ENCODE peak calls at places on chromosomes 5 and 9, in seven cellular contexts. X is HepG2, B is HCT116, M is GM12878, R is spleen, K is breast epithelium, Z is sigmoid colon. Q is an unnamed sample.

GRCh38 chr5:14261856-14262611 is 118.9 kb downstream of the TRIO start:
- DNase-seq in X (no peak), B (no peak), M (no peak), R (no peak), K (no peak), Z (no peak), Q (no peak)

GRCh38 chr5:159550951-159551350 is 220.7 kb upstream of the IL12B start:
- DNase-seq in X (no peak), B (no peak), M (no peak), R (no peak), K (no peak), Z (no peak), Q (no peak)

GRCh38 chr5:90434116-90434714 is 24.7 kb upstream of the CETN3 start:
- DNase-seq in X (peak; percentile 39), B (peak; percentile 31), M (no peak), R (no peak), K (no peak), Z (no peak), Q (peak; percentile 15)

GRCh38 chr9:68447611-68448010 is 91.2 kb downstream of the PGM5 start:
- DNase-seq in X (no peak), B (no peak), M (no peak), R (no peak), K (no peak), Z (no peak), Q (no peak)

GRCh38 chr5:125134216-125135081 is 388.0 kb upstream of the ZNF608 start:
- DNase-seq in X (no peak), B (peak; percentile 15), M (no peak), R (no peak), K (no peak), Z (no peak), Q (no peak)

GRCh38 chr5:77866198-77866597 is 90.1 kb upstream of the TBCA start:
- DNase-seq in X (no peak), B (no peak), M (no peak), R (no peak), K (no peak), Z (no peak), Q (no peak)

GRCh38 chr5:29897916-29898315 is 1295.6 kb upstream of the CDH6 start:
- DNase-seq in X (no peak), B (no peak), M (no peak), R (no peak), K (no peak), Z (no peak), Q (no peak)

GRCh38 chr5:160030631-160031377 is 21.9 kb downstream of the TTC1 start:
- DNase-seq in X (no peak), B (no peak), M (no peak), R (no peak), K (no peak), Z (no peak), Q (no peak)

GRCh38 chr9:98867434-98868168 is 60.1 kb downstream of the GALNT12 start:
- DNase-seq in X (no peak), B (no peak), M (no peak), R (no peak), K (peak; percentile 52), Z (peak; percentile 93), Q (no peak)

GRCh38 chr9:113590991-113591898 is 127.7 kb downstream of the RGS3 start:
- DNase-seq in X (peak; percentile 59), B (no peak), M (no peak), R (peak; percentile 90), K (peak; percentile 86), Z (peak; percentile 90), Q (peak; percentile 75)

GRCh38 chr5:172909931-172910502 is 49.2 kb upstream of the RPL26L1 start:
- DNase-seq in X (no peak), B (no peak), M (no peak), R (no peak), K (no peak), Z (peak; percentile 83), Q (no peak)

GRCh38 chr9:20603524-20604268 is 18.6 kb downstream of the MLLT3 start:
- DNase-seq in X (no peak), B (no peak), M (no peak), R (no peak), K (no peak), Z (no peak), Q (no peak)

GRCh38 chr9:132989414-132989996 is 11.0 kb downstream of the GFI1B start:
- DNase-seq in X (no peak), B (no peak), M (no peak), R (no peak), K (no peak), Z (no peak), Q (no peak)

GRCh38 chr5:135055385-135055784 is 21.4 kb upstream of the PITX1 start:
- DNase-seq in X (no peak), B (no peak), M (no peak), R (no peak), K (no peak), Z (no peak), Q (no peak)

GRCh38 chr9:79571309-79572031 is at the start of gene TLE4:
- DNase-seq in X (peak; percentile 96), B (no peak), M (peak; percentile 100), R (peak; percentile 100), K (peak; percentile 100), Z (peak; percentile 100), Q (peak; percentile 100)
- TF ChIP-seq POLR2A in X (peak; percentile 35), B (no peak), M (peak; percentile 81), R (peak; percentile 99), K (peak; percentile 79), Z (peak; percentile 88), Q (peak; percentile 96)

DNA sequence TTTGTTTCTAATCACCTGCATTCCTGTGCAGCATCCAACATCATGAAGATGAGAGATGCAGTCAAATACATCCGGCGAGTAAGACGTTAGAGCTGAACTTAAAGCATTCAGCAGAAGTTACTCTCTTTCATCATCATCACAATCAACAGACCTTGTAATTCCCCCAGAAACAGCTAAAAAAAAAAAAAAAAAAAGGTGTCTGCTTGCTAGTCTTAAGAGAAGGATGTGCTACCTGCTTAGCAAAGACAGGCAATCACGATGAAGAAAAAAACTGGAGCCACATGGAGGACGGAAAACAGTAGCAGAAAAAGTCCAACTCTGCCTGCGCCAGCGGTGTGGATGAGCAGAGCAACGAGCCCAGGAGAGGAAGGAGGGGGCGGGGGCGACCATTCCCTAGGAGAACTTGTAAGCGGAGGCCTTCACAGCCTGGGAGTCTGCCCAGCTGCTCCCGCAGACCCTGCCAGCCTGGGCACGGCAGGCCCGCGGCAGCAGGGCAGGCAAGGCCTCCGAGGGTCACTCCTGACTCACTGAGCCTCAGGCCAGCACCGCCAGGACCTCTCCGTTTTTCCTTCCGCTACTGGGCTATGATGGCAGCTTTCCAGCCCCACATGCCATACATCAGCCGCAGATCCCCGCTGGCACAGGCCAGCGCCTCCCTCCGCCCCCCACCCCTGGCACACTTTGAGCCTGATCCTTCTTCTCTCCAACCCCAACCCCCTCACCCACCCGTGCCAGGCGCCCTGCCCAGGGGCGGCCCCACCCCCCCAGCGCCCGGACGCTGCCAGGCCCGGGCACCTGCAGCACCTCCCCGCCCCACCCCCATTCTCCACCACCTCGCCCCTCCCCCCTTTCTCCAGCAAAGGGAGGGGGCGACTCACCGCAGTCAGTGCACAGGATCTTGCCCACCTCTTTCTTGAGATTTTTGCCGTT is 1.3 kb downstream of the NRG2 start:
- DNase-seq in X (no peak), B (no peak), M (peak; percentile 36), R (peak; percentile 82), K (peak; percentile 46), Z (peak; percentile 81), Q (peak; percentile 7)
- TF ChIP-seq POLR2AphosphoS5 in X (no peak), B (no peak), M (no peak), R (peak; percentile 41), K (no peak), Z (peak; percentile 11), Q (no peak)

DNA sequence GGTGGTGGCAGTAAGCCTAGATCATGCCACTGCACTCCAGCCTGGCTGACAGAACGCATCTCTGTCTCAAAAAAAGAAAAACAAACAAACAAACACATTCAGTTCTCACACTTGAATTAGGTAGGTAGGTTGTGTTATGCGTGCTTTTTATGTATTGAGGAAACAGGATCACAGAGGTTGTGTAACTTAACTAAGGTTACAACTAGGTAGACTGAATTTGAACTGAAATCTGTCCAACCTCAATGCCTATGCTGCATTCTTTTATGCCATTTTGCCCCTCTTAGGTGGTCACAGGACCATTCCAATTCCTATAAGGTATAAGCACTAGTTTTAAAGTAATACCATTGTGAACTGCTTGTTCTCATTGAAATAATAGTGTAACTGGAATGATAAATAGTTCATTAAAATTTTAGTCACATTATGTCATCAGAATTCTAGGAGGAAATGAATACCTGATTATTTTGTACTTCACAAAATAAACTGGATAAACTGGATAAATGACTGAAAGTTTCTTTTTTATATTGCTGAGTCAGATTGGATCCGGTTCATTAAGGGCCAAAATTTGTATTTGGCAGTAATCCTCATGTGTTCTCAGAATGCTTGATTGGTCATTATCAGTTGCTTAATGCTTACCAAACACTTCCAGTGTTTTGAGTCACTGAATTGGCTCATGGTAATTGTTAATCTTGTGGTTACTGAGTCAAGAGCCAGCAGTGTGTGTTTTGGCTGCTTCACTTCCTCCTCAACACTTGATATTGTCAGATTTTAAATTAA is 7.1 kb downstream of the UBAP1 start:
- DNase-seq in X (no peak), B (peak; percentile 68), M (peak; percentile 51), R (no peak), K (peak; percentile 53), Z (peak; percentile 84), Q (peak; percentile 25)
- H3K4me1 ChIP-seq in X (peaks cover 24% of the 10 kb centered on the region), B (peaks cover 16% of the 10 kb centered on the region), M (peaks cover 7% of the 10 kb centered on the region), R (peaks cover 24% of the 10 kb centered on the region), K (peaks cover 18% of the 10 kb centered on the region), Z (peaks cover 42% of the 10 kb centered on the region), Q (no peaks in the 10 kb centered on the region)

GRCh38 chr9:128065907-128066712 is 1.0 kb downstream of the NAIF1 start:
- DNase-seq in X (no peak), B (no peak), M (no peak), R (no peak), K (no peak), Z (peak; percentile 76), Q (no peak)

GRCh38 chr9:128068656-128069221 is 707 bp downstream of the SLC25A25 start:
- DNase-seq in X (no peak), B (no peak), M (no peak), R (peak; percentile 81), K (no peak), Z (no peak), Q (no peak)

GRCh38 chr9:128067898-128068655 is at the start of gene SLC25A25:
- DNase-seq in X (peak; percentile 98), B (peak; percentile 97), M (peak; percentile 96), R (peak; percentile 100), K (peak; percentile 100), Z (peak; percentile 100), Q (peak; percentile 100)

GRCh38 chr9:128067622-128067897 is 440 bp upstream of the NAIF1 start:
- DNase-seq in X (no peak), B (no peak), M (no peak), R (no peak), K (no peak), Z (no peak), Q (no peak)

GRCh38 chr9:128066713-128067621 is at the start of gene NAIF1:
- DNase-seq in X (peak; percentile 99), B (peak; percentile 99), M (peak; percentile 98), R (peak; percentile 99), K (peak; percentile 99), Z (peak; percentile 99), Q (peak; percentile 98)
- TF ChIP-seq POLR2A in X (peak; percentile 50), B (no peak), M (no peak), R (no peak), K (peak; percentile 54), Z (peak; percentile 51), Q (peak; percentile 62)